ENCODE peak calls at places on chromosomes 6 and 20, in five cellular contexts. V is RWPE1, E is fibroblast of mammary gland, Z is WTC11, O is neural progenitor cell. Y is an unnamed sample.

GRCh38 chr20:36919715-36920333 is 31.7 kb downstream of the SAMHD1 start:
- DNase-seq in V (peak; percentile 80), E (peak; percentile 75), Z (no peak), O (peak; percentile 66), Y (peak; percentile 26)

GRCh38 chr6:141851063-141851462 is 281.7 kb upstream of the GJE1 start:
- DNase-seq in V (no peak), E (no peak), Z (no peak), O (no peak), Y (no peak)

GRCh38 chr6:130070747-130071146 is 52.4 kb downstream of the L3MBTL3 start:
- DNase-seq in V (no peak), E (no peak), Z (no peak), O (peak; percentile 7), Y (no peak)

GRCh38 chr6:39892490-39893129 is 41.7 kb downstream of the MOCS1 start:
- DNase-seq in V (peak; percentile 13), E (peak; percentile 72), Z (peak; percentile 74), O (peak; percentile 72), Y (peak; percentile 53)

GRCh38 chr6:159716247-159717086 is 10.8 kb upstream of the WTAP start:
- DNase-seq in V (peak; percentile 78), E (peak; percentile 99), Z (no peak), O (no peak), Y (no peak)

GRCh38 chr20:1280421-1281102 is 14.5 kb downstream of the SNPH start:
- DNase-seq in V (no peak), E (peak; percentile 8), Z (no peak), O (no peak), Y (no peak)

GRCh38 chr6:30901436-30901835 is 6.6 kb upstream of the GTF2H4 start:
- DNase-seq in V (no peak), E (no peak), Z (no peak), O (no peak), Y (no peak)

GRCh38 chr6:27795697-27796494 is 116.3 kb downstream of the OR2B2 start:
- DNase-seq in V (peak; percentile 74), E (peak; percentile 93), Z (no peak), O (peak; percentile 79), Y (peak; percentile 68)

GRCh38 chr20:57587989-57588377 is 27.1 kb downstream of the PCK1 start:
- DNase-seq in V (no peak), E (no peak), Z (no peak), O (no peak), Y (no peak)

GRCh38 chr6:157989541-157990289 is 8.1 kb downstream of the SYNJ2 start:
- DNase-seq in V (peak; percentile 29), E (peak; percentile 56), Z (no peak), O (no peak), Y (peak; percentile 44)

GRCh38 chr20:63903796-63904570 is 9.1 kb downstream of the DNAJC5 start:
- DNase-seq in V (no peak), E (no peak), Z (no peak), O (no peak), Y (no peak)

GRCh38 chr6:155419161-155419560 is 36.5 kb downstream of the NOX3 start:
- DNase-seq in V (no peak), E (peak; percentile 79), Z (no peak), O (no peak), Y (no peak)

GRCh38 chr6:125952764-125953501 is 3.6 kb upstream of the HINT3 start:
- DNase-seq in V (no peak), E (peak; percentile 42), Z (peak; percentile 69), O (peak; percentile 78), Y (peak; percentile 63)

GRCh38 chr20:32474967-32475819 is 109.9 kb downstream of the NOL4L start:
- DNase-seq in V (peak; percentile 99), E (peak; percentile 93), Z (peak; percentile 54), O (peak; percentile 70), Y (no peak)

GRCh38 chr6:43917878-43918382 is 147.9 kb downstream of the VEGFA start:
- DNase-seq in V (no peak), E (peak; percentile 85), Z (no peak), O (no peak), Y (no peak)

GRCh38 chr6:108622601-108623335 is 62.1 kb downstream of the FOXO3 start:
- DNase-seq in V (peak; percentile 54), E (peak; percentile 99), Z (no peak), O (no peak), Y (no peak)

DNA sequence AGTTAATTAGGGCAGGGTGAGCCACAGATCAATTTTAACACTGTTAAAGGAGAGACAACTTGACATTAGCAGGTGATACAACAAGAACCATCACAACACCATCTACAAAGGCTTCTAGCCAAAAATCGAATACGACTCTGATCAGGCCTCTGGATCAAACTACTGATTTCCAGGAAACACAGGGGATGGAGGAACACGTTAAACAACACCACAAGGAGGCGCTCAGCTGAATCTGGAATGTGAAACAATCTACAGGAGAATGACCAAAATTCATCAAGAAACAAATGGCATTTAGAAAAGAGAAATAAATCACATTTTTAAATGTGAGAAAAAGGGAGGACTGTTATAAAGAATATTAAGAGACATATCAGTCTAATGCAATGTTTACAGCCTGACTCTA is 13.5 kb upstream of the MAFB start:
- DNase-seq in V (no peak), E (no peak), Z (no peak), O (no peak), Y (no peak)
- TF ChIP-seq CTCF in V (peak; percentile 18), E (peak; percentile 9), Z (no peak), O (no peak), Y (no peak)

DNA sequence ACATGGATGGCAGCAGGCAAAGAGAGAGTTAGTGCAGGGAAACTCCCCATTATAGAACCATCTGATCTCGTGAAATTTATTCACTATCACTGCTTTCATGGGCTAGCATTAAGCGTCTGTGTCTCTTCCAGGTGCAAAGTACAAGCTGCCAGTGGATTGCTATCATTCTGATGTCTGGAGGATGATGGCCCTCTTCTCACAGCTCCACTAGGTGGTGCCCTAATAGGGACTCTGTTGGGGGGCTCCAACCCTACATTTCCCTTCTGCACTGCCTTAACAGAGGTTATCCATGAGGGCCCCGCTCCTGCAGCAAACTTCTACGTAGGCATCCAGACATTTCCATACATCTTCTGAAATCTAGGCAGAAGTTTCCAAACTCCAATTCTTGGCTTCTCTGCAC is 347.8 kb upstream of the HS3ST5 start:
- DNase-seq in V (no peak), E (no peak), Z (peak; percentile 17), O (peak; percentile 16), Y (no peak)
- TF ChIP-seq CTCF in V (no peak), E (no peak), Z (no peak), O (peak; percentile 36), Y (no peak)

GRCh38 chr6:4055420-4056041 is 23.4 kb downstream of the FAM217A start:
- DNase-seq in V (peak; percentile 78), E (peak; percentile 89), Z (no peak), O (no peak), Y (no peak)
- TF ChIP-seq CTCF in V (peak; percentile 75), E (peak; percentile 40), Z (no peak), O (peak; percentile 38), Y (no peak)

GRCh38 chr20:50138479-50139393 is 14.8 kb downstream of the PEDS1 start:
- DNase-seq in V (no peak), E (no peak), Z (peak; percentile 36), O (no peak), Y (no peak)
- TF ChIP-seq CTCF in V (no peak), E (no peak), Z (no peak), O (peak; percentile 8), Y (no peak)

Y was measured in activated CD8-positive, alpha-beta T cell treated with anti-CD3 and anti-CD28 coated beads for 36 hours.